ENCODE peak calls at places on chromosomes 4 and X, in six cellular contexts. F, T, R, I, A and S are unnamed samples.

GRCh38 chr4:183563874-183564273 is 59.0 kb downstream of the ING2 start:
- DNase-seq in I (no peak), A (no peak), T (peak; percentile 20), F (no peak), R (no peak), S (no peak)

GRCh38 chr4:161581262-161581661 is 582.5 kb downstream of the FSTL5 start:
- DNase-seq in R (no peak), T (peak; percentile 14), F (no peak), I (no peak), A (no peak), S (no peak)

GRCh38 chrX:153064061-153064460 is 7.8 kb downstream of the PNMA3 start:
- DNase-seq in R (no peak), F (no peak), T (no peak), A (peak; percentile 45), I (no peak), S (no peak)

GRCh38 chrX:122565952-122566351 is 618.1 kb upstream of the GRIA3 start:
- DNase-seq in R (no peak), I (no peak), T (peak; percentile 79), F (no peak), A (no peak), S (no peak)

GRCh38 chr4:182143822-182144620 is 99.2 kb upstream of the TENM3 start:
- DNase-seq in T (peak; percentile 50), A (peak; percentile 86), F (peak; percentile 32), I (no peak), R (peak; percentile 72), S (no peak)

GRCh38 chrX:7024850-7025249 is 122.7 kb upstream of the STS start:
- DNase-seq in T (no peak), R (no peak), I (no peak), A (no peak), F (peak; percentile 46), S (no peak)

GRCh38 chr4:110840221-110840654 is 217.4 kb upstream of the PITX2 start:
- DNase-seq in R (no peak), I (no peak), F (no peak), A (no peak), T (peak; percentile 18), S (no peak)

GRCh38 chr4:64582492-64582891 is 173.2 kb upstream of the TECRL start:
- DNase-seq in I (no peak), A (peak; percentile 4), F (no peak), R (no peak), T (no peak), S (no peak)

GRCh38 chr4:68498413-68499007 is 51.2 kb downstream of the TMPRSS11E start:
- DNase-seq in T (peak; percentile 76), I (no peak), R (peak; percentile 69), A (peak; percentile 31), F (peak; percentile 30), S (peak; percentile 8)

GRCh38 chrX:13579696-13580095 is 10.3 kb downstream of the EGFL6 start:
- DNase-seq in T (no peak), R (no peak), A (no peak), F (no peak), I (no peak), S (no peak)

GRCh38 chrX:118660085-118660484 is 67.3 kb upstream of the IL13RA1 start:
- DNase-seq in I (no peak), F (no peak), T (no peak), R (no peak), A (no peak), S (no peak)

GRCh38 chr4:186684220-186684619 is 39.4 kb downstream of the FAT1 start:
- DNase-seq in T (no peak), A (no peak), F (no peak), R (no peak), I (no peak), S (no peak)

GRCh38 chrX:18896680-18897544 is 87.0 kb downstream of the PHKA2 start:
- DNase-seq in A (peak; percentile 36), I (no peak), T (no peak), R (no peak), F (no peak), S (no peak)

GRCh38 chr4:80101768-80102116 is 28.7 kb upstream of the ANTXR2 start:
- DNase-seq in I (no peak), R (no peak), F (no peak), T (no peak), A (no peak), S (no peak)

GRCh38 chrX:122777766-122778165 is 406.3 kb upstream of the GRIA3 start:
- DNase-seq in R (no peak), A (no peak), I (no peak), F (no peak), T (no peak), S (no peak)

GRCh38 chrX:12138366-12139313 is at the start of gene FRMPD4:
- DNase-seq in F (no peak), R (peak; percentile 54), A (peak; percentile 87), T (peak; percentile 47), I (no peak), S (no peak)

GRCh38 chr4:81221303-81222081 is 6.5 kb upstream of the PRKG2 start:
- DNase-seq in A (no peak), R (no peak), F (no peak), T (peak; percentile 45), I (no peak), S (no peak)

GRCh38 chr4:26320159-26320452 is 708 bp upstream of the RBPJ start:
- DNase-seq in R (no peak), I (no peak), F (no peak), A (no peak), T (peak; percentile 37), S (no peak)

GRCh38 chrX:15163131-15163530 is 106.8 kb downstream of the ASB9 start:
- DNase-seq in A (no peak), T (no peak), R (no peak), F (no peak), I (no peak), S (no peak)

GRCh38 chr4:110361921-110362320 is 114.0 kb upstream of the ENPEP start:
- DNase-seq in I (no peak), A (no peak), T (peak; percentile 53), F (no peak), R (no peak), S (no peak)

GRCh38 chr4:102501176-102501634 is at the start of gene NFKB1:
- DNase-seq in T (peak; percentile 89), I (peak; percentile 68), A (peak; percentile 71), F (peak; percentile 19), R (no peak), S (peak; percentile 69)

GRCh38 chr4:138039010-138039409 is 203.1 kb downstream of the SLC7A11 start:
- DNase-seq in T (peak; percentile 37), R (no peak), A (no peak), F (no peak), I (no peak), S (no peak)

GRCh38 chrX:63855896-63856295 is 70.9 kb upstream of the ARHGEF9 start:
- DNase-seq in T (no peak), A (no peak), I (no peak), F (no peak), R (no peak), S (no peak)

GRCh38 chr4:41796545-41797210 is 48.2 kb upstream of the PHOX2B start:
- DNase-seq in T (no peak), F (peak; percentile 62), R (peak; percentile 6), A (peak; percentile 51), I (no peak), S (no peak)

GRCh38 chr4:73127839-73128448 is 58.4 kb upstream of the COX18 start:
- DNase-seq in T (peak; percentile 34), R (no peak), I (no peak), F (peak; percentile 2), A (peak; percentile 16), S (no peak)